ENCODE peak calls at places on chromosomes 2 and 18, in ten cellular contexts. One of them, this sample, is unnamed. For H3K36me3 and H3K4me1, the result is how much of the 10 kb centered on the place peaks cover.

GRCh38 chr2:237723613-237724012 is 75.0 kb upstream of the RBM44 start:
- DNase-seq in tibial artery: no peak
- DNase-seq in IMR-90: peak
- DNase-seq in thoracic aorta: no peak
- DNase-seq in heart right ventricle: peak
- DNase-seq in Panc1: no peak
- DNase-seq in gastrocnemius medialis: no peak
- DNase-seq in colonic mucosa: peak
- DNase-seq in CD8-positive, alpha-beta T cell: no peak
- DNase-seq in left ventricle myocardium inferior: peak
- DNase-seq in this sample: no peak

GRCh38 chr2:12803616-12804015 is 86.9 kb downstream of the TRIB2 start:
- DNase-seq in gastrocnemius medialis: no peak
- DNase-seq in thoracic aorta: no peak
- DNase-seq in left ventricle myocardium inferior: no peak
- DNase-seq in tibial artery: no peak
- DNase-seq in Panc1: no peak
- DNase-seq in CD8-positive, alpha-beta T cell: no peak
- DNase-seq in heart right ventricle: no peak
- DNase-seq in colonic mucosa: no peak
- DNase-seq in IMR-90: no peak
- DNase-seq in this sample: no peak

GRCh38 chr2:173750332-173750731 is 214.8 kb downstream of the SP3 start:
- DNase-seq in heart right ventricle: no peak
- DNase-seq in tibial artery: no peak
- DNase-seq in Panc1: no peak
- DNase-seq in IMR-90: peak
- DNase-seq in CD8-positive, alpha-beta T cell: no peak
- DNase-seq in left ventricle myocardium inferior: no peak
- DNase-seq in colonic mucosa: no peak
- DNase-seq in thoracic aorta: no peak
- DNase-seq in gastrocnemius medialis: no peak
- DNase-seq in this sample: no peak

GRCh38 chr2:33024758-33025157 is 78.0 kb downstream of the LTBP1 start:
- DNase-seq in Panc1: no peak
- DNase-seq in tibial artery: no peak
- DNase-seq in thoracic aorta: no peak
- DNase-seq in CD8-positive, alpha-beta T cell: no peak
- DNase-seq in left ventricle myocardium inferior: no peak
- DNase-seq in colonic mucosa: no peak
- DNase-seq in heart right ventricle: no peak
- DNase-seq in gastrocnemius medialis: no peak
- DNase-seq in IMR-90: no peak
- DNase-seq in this sample: no peak

GRCh38 chr18:60421356-60422118 is 49.0 kb upstream of the MC4R start:
- DNase-seq in left ventricle myocardium inferior: no peak
- DNase-seq in tibial artery: no peak
- DNase-seq in CD8-positive, alpha-beta T cell: no peak
- DNase-seq in colonic mucosa: no peak
- DNase-seq in gastrocnemius medialis: no peak
- DNase-seq in IMR-90: no peak
- DNase-seq in heart right ventricle: no peak
- DNase-seq in thoracic aorta: no peak
- DNase-seq in Panc1: no peak
- DNase-seq in this sample: no peak

GRCh38 chr2:207847807-207848544 is 78.3 kb upstream of the FZD5 start:
- DNase-seq in heart right ventricle: no peak
- DNase-seq in gastrocnemius medialis: no peak
- DNase-seq in colonic mucosa: peak
- DNase-seq in thoracic aorta: no peak
- DNase-seq in left ventricle myocardium inferior: no peak
- DNase-seq in CD8-positive, alpha-beta T cell: no peak
- DNase-seq in Panc1: no peak
- DNase-seq in IMR-90: peak
- DNase-seq in tibial artery: peak
- DNase-seq in this sample: no peak

GRCh38 chr2:10297950-10298349 is 4.8 kb upstream of the HPCAL1 start:
- DNase-seq in Panc1: no peak
- DNase-seq in IMR-90: peak
- DNase-seq in heart right ventricle: no peak
- DNase-seq in gastrocnemius medialis: peak
- DNase-seq in thoracic aorta: no peak
- DNase-seq in tibial artery: peak
- DNase-seq in colonic mucosa: no peak
- DNase-seq in CD8-positive, alpha-beta T cell: peak
- DNase-seq in left ventricle myocardium inferior: no peak
- DNase-seq in this sample: no peak

GRCh38 chr2:163701399-163702195 is 34.2 kb downstream of the FIGN start:
- DNase-seq in colonic mucosa: no peak
- DNase-seq in left ventricle myocardium inferior: no peak
- DNase-seq in thoracic aorta: no peak
- DNase-seq in tibial artery: no peak
- DNase-seq in Panc1: no peak
- DNase-seq in gastrocnemius medialis: no peak
- DNase-seq in IMR-90: peak
- DNase-seq in CD8-positive, alpha-beta T cell: no peak
- DNase-seq in heart right ventricle: no peak
- DNase-seq in this sample: no peak

GRCh38 chr2:53896864-53897263 is 37.1 kb upstream of the GPR75 start:
- DNase-seq in Panc1: peak
- DNase-seq in colonic mucosa: no peak
- DNase-seq in left ventricle myocardium inferior: no peak
- DNase-seq in CD8-positive, alpha-beta T cell: no peak
- DNase-seq in tibial artery: no peak
- DNase-seq in gastrocnemius medialis: no peak
- DNase-seq in thoracic aorta: no peak
- DNase-seq in heart right ventricle: no peak
- DNase-seq in IMR-90: peak
- DNase-seq in this sample: no peak

GRCh38 chr2:200862532-200863000 is 1.9 kb downstream of the CLK1 start:
- DNase-seq in heart right ventricle: no peak
- DNase-seq in gastrocnemius medialis: peak
- DNase-seq in colonic mucosa: peak
- DNase-seq in tibial artery: peak
- DNase-seq in CD8-positive, alpha-beta T cell: peak
- DNase-seq in IMR-90: peak
- DNase-seq in left ventricle myocardium inferior: no peak
- DNase-seq in Panc1: no peak
- DNase-seq in thoracic aorta: no peak
- DNase-seq in this sample: peak

GRCh38 chr2:70477473-70477872 is 76.2 kb downstream of the TGFA start:
- DNase-seq in gastrocnemius medialis: no peak
- DNase-seq in colonic mucosa: peak
- DNase-seq in IMR-90: no peak
- DNase-seq in heart right ventricle: no peak
- DNase-seq in thoracic aorta: no peak
- DNase-seq in Panc1: no peak
- DNase-seq in tibial artery: no peak
- DNase-seq in CD8-positive, alpha-beta T cell: no peak
- DNase-seq in left ventricle myocardium inferior: no peak
- DNase-seq in this sample: no peak

GRCh38 chr18:45090526-45091140 is 409.9 kb downstream of the SETBP1 start:
- DNase-seq in CD8-positive, alpha-beta T cell: no peak
- DNase-seq in Panc1: no peak
- DNase-seq in gastrocnemius medialis: no peak
- DNase-seq in colonic mucosa: no peak
- DNase-seq in thoracic aorta: no peak
- DNase-seq in left ventricle myocardium inferior: no peak
- DNase-seq in tibial artery: no peak
- DNase-seq in IMR-90: peak
- DNase-seq in heart right ventricle: no peak
- DNase-seq in this sample: no peak

GRCh38 chr2:102030855-102031527 is 39.2 kb downstream of the IL1R2 start:
- DNase-seq in colonic mucosa: no peak
- DNase-seq in thoracic aorta: no peak
- DNase-seq in left ventricle myocardium inferior: no peak
- DNase-seq in Panc1: no peak
- DNase-seq in CD8-positive, alpha-beta T cell: no peak
- DNase-seq in gastrocnemius medialis: no peak
- DNase-seq in heart right ventricle: no peak
- DNase-seq in tibial artery: no peak
- DNase-seq in IMR-90: no peak
- DNase-seq in this sample: no peak

DNA sequence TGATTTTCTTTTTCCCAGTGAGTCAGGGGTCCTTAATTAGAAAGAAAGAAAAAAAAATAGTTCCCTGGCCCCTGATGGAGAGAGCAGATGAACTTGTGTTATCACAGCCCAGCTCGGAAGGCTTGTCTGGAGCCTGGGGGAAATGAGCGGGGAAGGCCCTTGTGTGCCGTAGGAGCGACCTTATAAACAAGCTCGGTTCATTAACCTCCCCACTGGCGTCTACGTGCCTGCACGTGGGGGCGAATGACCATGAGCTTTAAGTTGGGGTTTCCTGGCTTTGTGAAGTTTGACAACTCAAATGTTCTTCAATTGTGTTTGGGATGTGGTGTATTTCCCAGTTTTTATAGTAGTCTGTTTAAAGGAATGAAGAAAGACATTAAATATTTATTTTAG is 69.5 kb downstream of the EPAS1 start:
- DNase-seq in heart right ventricle: no peak
- DNase-seq in CD8-positive, alpha-beta T cell: no peak
- DNase-seq in gastrocnemius medialis: no peak
- DNase-seq in Panc1: no peak
- DNase-seq in IMR-90: no peak
- DNase-seq in tibial artery: no peak
- DNase-seq in thoracic aorta: no peak
- DNase-seq in left ventricle myocardium inferior: no peak
- DNase-seq in colonic mucosa: no peak
- DNase-seq in this sample: no peak
- H3K36me3 ChIP-seq in heart right ventricle: half or more
- H3K36me3 ChIP-seq in CD8-positive, alpha-beta T cell: under half
- H3K36me3 ChIP-seq in gastrocnemius medialis: under half
- H3K36me3 ChIP-seq in Panc1: under half
- H3K36me3 ChIP-seq in IMR-90: half or more
- H3K36me3 ChIP-seq in tibial artery: half or more
- H3K36me3 ChIP-seq in thoracic aorta: under half
- H3K36me3 ChIP-seq in left ventricle myocardium inferior: half or more
- H3K36me3 ChIP-seq in colonic mucosa: under half
- H3K36me3 ChIP-seq in this sample: half or more

GRCh38 chr18:9285604-9286003 is 49.0 kb upstream of the TWSG1 start:
- DNase-seq in left ventricle myocardium inferior: no peak
- DNase-seq in Panc1: no peak
- DNase-seq in thoracic aorta: no peak
- DNase-seq in colonic mucosa: no peak
- DNase-seq in IMR-90: no peak
- DNase-seq in tibial artery: no peak
- DNase-seq in heart right ventricle: no peak
- DNase-seq in gastrocnemius medialis: no peak
- DNase-seq in CD8-positive, alpha-beta T cell: no peak
- DNase-seq in this sample: no peak
- TF ChIP-seq CTCF in left ventricle myocardium inferior: no peak
- TF ChIP-seq CTCF in Panc1: no peak
- TF ChIP-seq CTCF in thoracic aorta: no peak
- TF ChIP-seq CTCF in colonic mucosa: no peak
- TF ChIP-seq CTCF in IMR-90: no peak
- TF ChIP-seq CTCF in tibial artery: no peak
- TF ChIP-seq CTCF in heart right ventricle: no peak
- TF ChIP-seq CTCF in gastrocnemius medialis: no peak
- TF ChIP-seq CTCF in CD8-positive, alpha-beta T cell: no peak
- TF ChIP-seq CTCF in this sample: no peak

DNA sequence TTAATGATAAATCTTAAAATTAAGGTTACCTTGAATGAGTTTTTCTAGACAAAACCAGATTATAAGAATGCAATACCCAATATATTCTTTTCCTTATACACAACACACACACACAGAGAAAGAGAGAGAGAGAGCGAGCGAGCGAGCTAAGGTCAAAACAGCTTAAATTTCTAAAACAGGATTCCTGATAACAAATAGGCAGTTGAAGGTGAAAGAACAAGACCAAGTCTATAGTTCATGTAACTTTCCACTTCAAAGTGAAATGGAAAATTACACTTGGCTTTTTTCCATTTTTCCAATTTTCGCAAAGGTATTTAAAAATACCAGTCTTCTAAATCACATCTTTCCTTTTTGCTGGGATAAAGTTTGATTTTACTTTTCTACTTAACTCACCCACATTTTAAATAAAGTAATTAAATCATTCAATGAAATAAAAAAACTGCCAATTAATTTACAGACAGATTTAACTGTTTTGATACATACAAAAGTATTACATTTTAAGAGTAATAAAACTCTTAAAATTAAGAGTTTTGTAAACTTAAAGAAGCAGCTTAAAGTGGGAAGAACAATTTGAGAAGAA is 98.8 kb downstream of the COBLL1 start:
- DNase-seq in IMR-90: no peak
- DNase-seq in CD8-positive, alpha-beta T cell: no peak
- DNase-seq in Panc1: no peak
- DNase-seq in heart right ventricle: no peak
- DNase-seq in tibial artery: no peak
- DNase-seq in colonic mucosa: no peak
- DNase-seq in thoracic aorta: no peak
- DNase-seq in gastrocnemius medialis: no peak
- DNase-seq in left ventricle myocardium inferior: no peak
- DNase-seq in this sample: no peak
- H3K4me1 ChIP-seq in IMR-90: under half
- H3K4me1 ChIP-seq in CD8-positive, alpha-beta T cell: under half
- H3K4me1 ChIP-seq in Panc1: under half
- H3K4me1 ChIP-seq in heart right ventricle: under half
- H3K4me1 ChIP-seq in tibial artery: under half
- H3K4me1 ChIP-seq in colonic mucosa: under half
- H3K4me1 ChIP-seq in thoracic aorta: half or more
- H3K4me1 ChIP-seq in gastrocnemius medialis: under half
- H3K4me1 ChIP-seq in left ventricle myocardium inferior: under half
- H3K4me1 ChIP-seq in this sample: under half

GRCh38 chr2:36381965-36382364 is 26.4 kb downstream of the CRIM1 start:
- DNase-seq in IMR-90: no peak
- DNase-seq in thoracic aorta: no peak
- DNase-seq in CD8-positive, alpha-beta T cell: no peak
- DNase-seq in tibial artery: no peak
- DNase-seq in gastrocnemius medialis: no peak
- DNase-seq in heart right ventricle: no peak
- DNase-seq in left ventricle myocardium inferior: no peak
- DNase-seq in Panc1: no peak
- DNase-seq in colonic mucosa: peak
- DNase-seq in this sample: no peak
- H3K36me3 ChIP-seq in IMR-90: under half
- H3K36me3 ChIP-seq in thoracic aorta: under half
- H3K36me3 ChIP-seq in CD8-positive, alpha-beta T cell: under half
- H3K36me3 ChIP-seq in tibial artery: under half
- H3K36me3 ChIP-seq in gastrocnemius medialis: under half
- H3K36me3 ChIP-seq in heart right ventricle: under half
- H3K36me3 ChIP-seq in left ventricle myocardium inferior: under half
- H3K36me3 ChIP-seq in Panc1: under half
- H3K36me3 ChIP-seq in colonic mucosa: under half
- H3K36me3 ChIP-seq in this sample: under half